ENCODE peak calls at places on chromosomes 4 and X, in six cellular contexts. B, C, U, N, I and Q are unnamed samples.

GRCh38 chr4:114077610-114078009 is 98.2 kb upstream of the ARSJ start:
- DNase-seq in B (no peak), C (peak; percentile 93), U (no peak), N (no peak), I (peak; percentile 81), Q (no peak)

GRCh38 chr4:153241970-153242847 is 38.0 kb downstream of the TRIM2 start:
- DNase-seq in B (no peak), C (no peak), U (no peak), N (no peak), I (no peak), Q (no peak)

GRCh38 chrX:134782796-134783195 is 124.5 kb upstream of the PLAC1 start:
- DNase-seq in B (no peak), C (peak; percentile 64), U (no peak), N (no peak), I (peak; percentile 60), Q (peak; percentile 35)

GRCh38 chr4:8403173-8403753 is 37.3 kb downstream of the ACOX3 start:
- DNase-seq in B (peak; percentile 40), C (peak; percentile 91), U (peak; percentile 86), N (peak; percentile 87), I (peak; percentile 86), Q (peak; percentile 86)

GRCh38 chrX:19715711-19716638 is 171.4 kb downstream of the SH3KBP1 start:
- DNase-seq in B (peak; percentile 6), C (no peak), U (no peak), N (no peak), I (no peak), Q (no peak)

GRCh38 chr4:6760865-6761264 is 21.7 kb upstream of the KIAA0232 start:
- DNase-seq in B (no peak), C (no peak), U (no peak), N (no peak), I (no peak), Q (no peak)

GRCh38 chr4:76175336-76175735 is 27.1 kb upstream of the NUP54 start:
- DNase-seq in B (no peak), C (no peak), U (no peak), N (no peak), I (no peak), Q (no peak)

GRCh38 chrX:115362334-115363095 is 73.0 kb downstream of the LUZP4 start:
- DNase-seq in B (no peak), C (peak; percentile 20), U (no peak), N (no peak), I (no peak), Q (no peak)

GRCh38 chr4:37762294-37763163 is 64.0 kb upstream of the PGM2 start:
- DNase-seq in B (no peak), C (peak; percentile 47), U (no peak), N (no peak), I (peak; percentile 53), Q (no peak)

GRCh38 chr4:72974694-72975487 is 94.6 kb downstream of the COX18 start:
- DNase-seq in B (no peak), C (peak; percentile 43), U (no peak), N (no peak), I (peak; percentile 76), Q (no peak)

GRCh38 chrX:79146552-79147390 is 2.3 kb downstream of the GPR174 start:
- DNase-seq in B (no peak), C (no peak), U (no peak), N (no peak), I (no peak), Q (no peak)

GRCh38 chr4:17781072-17781830 is at the start of gene FAM184B:
- DNase-seq in B (no peak), C (peak; percentile 42), U (no peak), N (no peak), I (peak; percentile 12), Q (no peak)

GRCh38 chr4:185144601-185145240 is 1.7 kb downstream of the SLC25A4 start:
- DNase-seq in B (no peak), C (no peak), U (peak; percentile 23), N (no peak), I (no peak), Q (no peak)

GRCh38 chrX:136063340-136064079 is 78.3 kb downstream of the SLC9A6 start:
- DNase-seq in B (no peak), C (peak; percentile 42), U (no peak), N (no peak), I (peak; percentile 64), Q (no peak)

GRCh38 chrX:2373615-2374014 is 127.2 kb downstream of the DHRSX start:
- DNase-seq in B (no peak), C (no peak), U (no peak), N (no peak), I (no peak), Q (no peak)

GRCh38 chr4:172042714-172043114 is 229.5 kb downstream of the GALNTL6 start:
- DNase-seq in B (no peak), C (no peak), U (no peak), N (peak; percentile 53), I (peak; percentile 2), Q (no peak)

GRCh38 chr4:76780781-76781697 is 116.9 kb downstream of the SOWAHB start:
- DNase-seq in B (no peak), C (no peak), U (no peak), N (no peak), I (no peak), Q (no peak)

GRCh38 chr4:86036729-86037128 is 323.1 kb downstream of the MAPK10 start:
- DNase-seq in B (no peak), C (no peak), U (no peak), N (no peak), I (peak; percentile 90), Q (no peak)

GRCh38 chr4:3257691-3258482 is 8.9 kb downstream of the MSANTD1 start:
- DNase-seq in B (no peak), C (peak; percentile 82), U (peak; percentile 10), N (no peak), I (peak; percentile 38), Q (peak; percentile 13)

GRCh38 chrX:57821703-57822375 is 88.4 kb downstream of the ZXDA start:
- DNase-seq in B (peak; percentile 48), C (peak; percentile 62), U (no peak), N (no peak), I (peak; percentile 76), Q (peak; percentile 60)

GRCh38 chr4:86872135-86872534 is 20.1 kb downstream of the C4orf36 start:
- DNase-seq in B (no peak), C (no peak), U (no peak), N (no peak), I (no peak), Q (no peak)

GRCh38 chr4:105619193-105619931 is 66.9 kb downstream of the ARHGEF38 start:
- DNase-seq in B (no peak), C (no peak), U (peak; percentile 45), N (peak; percentile 54), I (no peak), Q (no peak)

GRCh38 chrX:72145181-72145580 is 13.5 kb upstream of the RTL5 start:
- DNase-seq in B (no peak), C (no peak), U (no peak), N (no peak), I (no peak), Q (no peak)

GRCh38 chrX:31508338-31508737 is 436.5 kb upstream of the FTHL17 start:
- DNase-seq in B (no peak), C (peak; percentile 49), U (no peak), N (no peak), I (peak; percentile 52), Q (no peak)